ENCODE peak calls at places on chromosomes 3 and 15, in six cellular contexts. L is GM12878, T is GM12892, O is HepG2, H is K562, K is H1. P is an unnamed sample.

GRCh38 chr15:81279621-81280051 is 44.3 kb downstream of the STARD5 start:
- DNase-seq in O (no peak), K (no peak), T (no peak), H (no peak), L (no peak), P (no peak)

GRCh38 chr3:193650585-193650984 is 57.6 kb downstream of the OPA1 start:
- DNase-seq in K (no peak), L (no peak), H (no peak), O (no peak), T (no peak), P (no peak)

GRCh38 chr3:98199020-98199419 is 32.5 kb downstream of the OR5H15 start:
- DNase-seq in O (no peak), L (no peak), H (no peak), T (no peak), K (no peak), P (no peak)

GRCh38 chr15:83784975-83785374 is 131.1 kb downstream of the ADAMTSL3 start:
- DNase-seq in T (no peak), H (no peak), L (no peak), O (no peak), K (no peak), P (no peak)

GRCh38 chr3:170634663-170635096 is 48.8 kb upstream of the SLC7A14 start:
- DNase-seq in O (no peak), K (no peak), H (no peak), T (peak; percentile 20), L (peak; percentile 91), P (peak; percentile 25)

GRCh38 chr3:160114352-160114751 is 110.9 kb upstream of the C3orf80 start:
- DNase-seq in T (no peak), H (no peak), L (no peak), O (no peak), K (no peak), P (no peak)

GRCh38 chr3:34020761-34021635 is 222.6 kb downstream of the PDCD6IP start:
- DNase-seq in K (no peak), H (no peak), O (no peak), T (no peak), L (no peak), P (no peak)

GRCh38 chr3:14536837-14537589 is 3.1 kb downstream of the GRIP2 start:
- DNase-seq in T (no peak), L (no peak), K (no peak), O (no peak), H (no peak), P (no peak)

GRCh38 chr3:46942481-46943236 is 33.9 kb downstream of the CCDC12 start:
- DNase-seq in L (no peak), K (no peak), T (no peak), H (no peak), O (no peak), P (no peak)

GRCh38 chr3:87052499-87053260 is 61.7 kb upstream of the VGLL3 start:
- DNase-seq in L (no peak), O (no peak), T (no peak), H (no peak), K (peak; percentile 17), P (no peak)

GRCh38 chr15:75695634-75696302 is 16.9 kb downstream of the CSPG4 start:
- DNase-seq in K (no peak), O (no peak), T (no peak), H (no peak), L (no peak), P (no peak)

GRCh38 chr3:28476194-28476593 is 127.6 kb upstream of the AZI2 start:
- DNase-seq in K (no peak), H (peak; percentile 11), T (peak; percentile 1), L (peak; percentile 5), O (peak; percentile 23), P (peak; percentile 3)

GRCh38 chr3:46938118-46938517 is 38.4 kb downstream of the CCDC12 start:
- DNase-seq in K (no peak), T (no peak), H (no peak), O (no peak), L (no peak), P (no peak)

GRCh38 chr15:65406402-65407000 is 16.2 kb downstream of the IGDCC4 start:
- DNase-seq in L (no peak), T (no peak), K (no peak), O (no peak), H (no peak), P (no peak)

GRCh38 chr3:84959470-84960380 is 936 bp downstream of the CADM2 start:
- DNase-seq in T (no peak), O (no peak), H (no peak), K (peak; percentile 25), L (no peak), P (no peak)

GRCh38 chr15:95086543-95087252 is 855.3 kb downstream of the MCTP2 start:
- DNase-seq in O (no peak), K (no peak), T (no peak), L (no peak), H (no peak), P (no peak)

GRCh38 chr3:126049289-126050049 is 34.5 kb downstream of the SLC41A3 start:
- DNase-seq in T (no peak), O (peak; percentile 21), L (no peak), K (no peak), H (no peak), P (no peak)

GRCh38 chr3:38140326-38141172 is 2.1 kb downstream of the MYD88 start:
- DNase-seq in L (no peak), O (no peak), K (no peak), T (no peak), H (no peak), P (no peak)
- TF ChIP-seq TAF1 in L (no peak), O (no peak), K (no peak), T (no peak), H (no peak), P (no peak)

DNA sequence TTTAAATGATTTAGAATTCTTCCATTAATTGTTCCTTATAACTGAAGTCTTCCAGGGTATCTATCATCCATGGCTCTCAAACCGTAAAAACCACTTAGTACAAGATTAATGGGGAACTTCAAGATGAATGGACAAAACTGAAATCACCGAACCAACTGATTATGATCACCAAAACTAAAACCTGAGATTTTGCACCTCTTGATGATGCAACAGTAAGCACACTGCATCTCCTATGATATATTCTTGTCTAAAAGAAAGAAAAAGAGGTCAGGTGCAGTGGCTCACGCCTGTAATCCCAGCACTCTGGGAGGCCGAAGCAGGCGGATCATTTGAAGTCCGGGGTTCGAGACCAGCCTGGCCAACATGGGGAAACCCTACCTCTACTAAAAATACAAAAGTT is 3.6 kb upstream of the ISY1 start:
- DNase-seq in O (no peak), K (no peak), T (no peak), H (no peak), L (no peak), P (no peak)
- TF ChIP-seq POLR2A in O (no peak), K (no peak), T (no peak), H (no peak), L (no peak), P (no peak)

DNA sequence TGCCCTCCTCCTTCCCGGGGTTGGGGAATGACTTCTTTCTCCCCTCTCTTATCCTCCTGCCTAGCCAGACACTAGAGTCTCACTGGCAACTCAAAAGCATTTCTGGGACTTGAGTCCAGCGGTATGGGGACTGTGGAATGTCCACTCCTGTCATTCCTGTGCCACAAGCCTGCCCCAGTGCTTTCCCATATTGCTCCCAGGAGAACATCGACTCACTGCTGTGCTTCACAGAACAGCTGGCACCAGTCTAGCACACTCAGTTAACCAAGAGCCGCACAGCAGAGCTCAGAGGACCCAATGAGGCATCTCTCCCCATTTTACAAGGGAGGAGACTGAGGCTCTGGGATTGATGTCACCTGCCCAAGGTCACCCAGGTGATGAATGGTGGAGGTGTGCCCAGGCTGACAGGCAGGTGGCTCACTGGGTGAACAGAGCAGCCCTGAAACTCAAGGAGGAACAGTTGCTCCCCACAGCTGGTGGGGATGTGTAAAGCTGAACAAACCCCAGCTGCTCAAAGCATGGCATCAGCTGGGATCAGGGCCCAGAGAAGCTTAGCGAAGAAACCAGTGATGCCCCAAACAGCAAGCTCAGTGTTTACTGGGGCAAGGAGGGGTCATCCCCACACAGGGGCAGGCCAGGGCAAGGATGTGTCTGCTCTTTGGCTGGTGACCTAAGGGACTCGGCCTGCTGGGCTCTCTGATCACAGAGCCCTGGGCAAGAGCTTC is 35.4 kb upstream of the DUSP7 start:
- DNase-seq in H (no peak), L (no peak), T (no peak), O (no peak), K (no peak), P (no peak)
- TF ChIP-seq TAF1 in H (no peak), L (no peak), T (no peak), O (no peak), K (no peak), P (no peak)

GRCh38 chr15:76737573-76737972 is 167.6 kb downstream of the SCAPER start:
- DNase-seq in L (no peak), K (no peak), T (no peak), H (no peak), O (no peak), P (no peak)
- TF ChIP-seq POLR2A in L (no peak), K (no peak), T (no peak), H (no peak), O (no peak), P (no peak)

P was measured in GM12891.